ENCODE peak calls at places on chromosomes 5 and 9, in nine cellular contexts. One of them, this sample, is unnamed.
A peak's percentile ranks its signal among the peaks of the same experiment; 100 is the strongest.

GRCh38 chr9:133759946-133760345 is 21.8 kb upstream of the SARDH start:
- DNase-seq in foreskin keratinocyte: no peak
- DNase-seq in cerebellum: no peak
- DNase-seq in EL: no peak
- DNase-seq in NCI-H1436 treated with DMSO at 0.1 percent for 48 hours: no peak
- DNase-seq in EH: no peak
- DNase-seq in A172: no peak
- DNase-seq in HTR-8/SVneo: no peak
- DNase-seq in effector memory CD8-positive, alpha-beta T cell: no peak
- DNase-seq in this sample: no peak

GRCh38 chr5:5270958-5271605 is 131.0 kb downstream of the ADAMTS16 start:
- DNase-seq in foreskin keratinocyte: peak; percentile 94
- DNase-seq in cerebellum: peak; percentile 84
- DNase-seq in EL: peak; percentile 95
- DNase-seq in NCI-H1436 treated with DMSO at 0.1 percent for 48 hours: no peak
- DNase-seq in EH: peak; percentile 92
- DNase-seq in A172: peak; percentile 94
- DNase-seq in HTR-8/SVneo: peak; percentile 96
- DNase-seq in effector memory CD8-positive, alpha-beta T cell: no peak
- DNase-seq in this sample: no peak

GRCh38 chr5:73365301-73365853 is 83.2 kb downstream of the FOXD1 start:
- DNase-seq in foreskin keratinocyte: peak; percentile 57
- DNase-seq in cerebellum: no peak
- DNase-seq in EL: peak; percentile 84
- DNase-seq in NCI-H1436 treated with DMSO at 0.1 percent for 48 hours: no peak
- DNase-seq in EH: peak; percentile 96
- DNase-seq in A172: peak; percentile 84
- DNase-seq in HTR-8/SVneo: no peak
- DNase-seq in effector memory CD8-positive, alpha-beta T cell: no peak
- DNase-seq in this sample: no peak

GRCh38 chr9:3464033-3464638 is 61.7 kb downstream of the RFX3 start:
- DNase-seq in foreskin keratinocyte: no peak
- DNase-seq in cerebellum: no peak
- DNase-seq in EL: peak; percentile 2
- DNase-seq in NCI-H1436 treated with DMSO at 0.1 percent for 48 hours: no peak
- DNase-seq in EH: peak; percentile 18
- DNase-seq in A172: no peak
- DNase-seq in HTR-8/SVneo: no peak
- DNase-seq in effector memory CD8-positive, alpha-beta T cell: no peak
- DNase-seq in this sample: no peak

GRCh38 chr9:73149371-73150067 is 2.1 kb upstream of the ANXA1 start:
- DNase-seq in foreskin keratinocyte: peak; percentile 81
- DNase-seq in cerebellum: no peak
- DNase-seq in EL: peak; percentile 85
- DNase-seq in NCI-H1436 treated with DMSO at 0.1 percent for 48 hours: peak; percentile 60
- DNase-seq in EH: peak; percentile 89
- DNase-seq in A172: peak; percentile 91
- DNase-seq in HTR-8/SVneo: peak; percentile 60
- DNase-seq in effector memory CD8-positive, alpha-beta T cell: no peak
- DNase-seq in this sample: no peak

GRCh38 chr5:106825379-106825778 is 845.4 kb downstream of the EFNA5 start:
- DNase-seq in foreskin keratinocyte: peak; percentile 25
- DNase-seq in cerebellum: no peak
- DNase-seq in EL: no peak
- DNase-seq in NCI-H1436 treated with DMSO at 0.1 percent for 48 hours: no peak
- DNase-seq in EH: no peak
- DNase-seq in A172: no peak
- DNase-seq in HTR-8/SVneo: no peak
- DNase-seq in effector memory CD8-positive, alpha-beta T cell: no peak
- DNase-seq in this sample: no peak

GRCh38 chr5:178225174-178225573 is 7.4 kb downstream of the PHYKPL start:
- DNase-seq in foreskin keratinocyte: no peak
- DNase-seq in cerebellum: no peak
- DNase-seq in EL: no peak
- DNase-seq in NCI-H1436 treated with DMSO at 0.1 percent for 48 hours: no peak
- DNase-seq in EH: no peak
- DNase-seq in A172: no peak
- DNase-seq in HTR-8/SVneo: no peak
- DNase-seq in effector memory CD8-positive, alpha-beta T cell: no peak
- DNase-seq in this sample: no peak

GRCh38 chr5:90168399-90168798 is 241.2 kb downstream of the CETN3 start:
- DNase-seq in foreskin keratinocyte: no peak
- DNase-seq in cerebellum: no peak
- DNase-seq in EL: no peak
- DNase-seq in NCI-H1436 treated with DMSO at 0.1 percent for 48 hours: no peak
- DNase-seq in EH: no peak
- DNase-seq in A172: no peak
- DNase-seq in HTR-8/SVneo: no peak
- DNase-seq in effector memory CD8-positive, alpha-beta T cell: no peak
- DNase-seq in this sample: no peak

GRCh38 chr5:56358703-56359428 is 125.7 kb upstream of the ANKRD55 start:
- DNase-seq in foreskin keratinocyte: no peak
- DNase-seq in cerebellum: no peak
- DNase-seq in EL: peak; percentile 31
- DNase-seq in NCI-H1436 treated with DMSO at 0.1 percent for 48 hours: no peak
- DNase-seq in EH: peak; percentile 39
- DNase-seq in A172: peak; percentile 49
- DNase-seq in HTR-8/SVneo: no peak
- DNase-seq in effector memory CD8-positive, alpha-beta T cell: no peak
- DNase-seq in this sample: no peak

GRCh38 chr5:141484499-141485304 is at the start of gene PCDHGC4:
- DNase-seq in foreskin keratinocyte: no peak
- DNase-seq in cerebellum: peak; percentile 91
- DNase-seq in EL: no peak
- DNase-seq in NCI-H1436 treated with DMSO at 0.1 percent for 48 hours: peak; percentile 26
- DNase-seq in EH: no peak
- DNase-seq in A172: no peak
- DNase-seq in HTR-8/SVneo: no peak
- DNase-seq in effector memory CD8-positive, alpha-beta T cell: no peak
- DNase-seq in this sample: no peak

GRCh38 chr5:164959761-164960160 is 1454.3 kb downstream of the MAT2B start:
- DNase-seq in foreskin keratinocyte: no peak
- DNase-seq in cerebellum: no peak
- DNase-seq in EL: no peak
- DNase-seq in NCI-H1436 treated with DMSO at 0.1 percent for 48 hours: no peak
- DNase-seq in EH: no peak
- DNase-seq in A172: no peak
- DNase-seq in HTR-8/SVneo: no peak
- DNase-seq in effector memory CD8-positive, alpha-beta T cell: no peak
- DNase-seq in this sample: no peak

GRCh38 chr9:38110476-38110875 is 41.4 kb upstream of the SHB start:
- DNase-seq in foreskin keratinocyte: no peak
- DNase-seq in cerebellum: no peak
- DNase-seq in EL: no peak
- DNase-seq in NCI-H1436 treated with DMSO at 0.1 percent for 48 hours: no peak
- DNase-seq in EH: peak; percentile 8
- DNase-seq in A172: no peak
- DNase-seq in HTR-8/SVneo: no peak
- DNase-seq in effector memory CD8-positive, alpha-beta T cell: no peak
- DNase-seq in this sample: no peak

GRCh38 chr9:30943446-30944232 is 1440.8 kb upstream of the ACO1 start:
- DNase-seq in foreskin keratinocyte: no peak
- DNase-seq in cerebellum: no peak
- DNase-seq in EL: no peak
- DNase-seq in NCI-H1436 treated with DMSO at 0.1 percent for 48 hours: no peak
- DNase-seq in EH: no peak
- DNase-seq in A172: no peak
- DNase-seq in HTR-8/SVneo: no peak
- DNase-seq in effector memory CD8-positive, alpha-beta T cell: no peak
- DNase-seq in this sample: no peak

This sample was measured in CD4-positive, alpha-beta T cell.